ENCODE peak calls at places on chromosomes 16 and 17, in seven cellular contexts. K is neuronal stem cell, M is mammary epithelial cell, L is H9, C is dorsolateral prefrontal cortex, B is foreskin keratinocyte, P is upper lobe of right lung. A is an unnamed sample.

GRCh38 chr16:87580855-87581261 is 21.4 kb upstream of the JPH3 start:
- DNase-seq in K (no peak), M (peak), L (no peak), C (no peak), B (no peak), P (no peak), A (no peak)

GRCh38 chr17:46863383-46864121 is 12.2 kb downstream of the WNT9B start:
- DNase-seq in K (no peak), M (no peak), L (no peak), C (no peak), B (no peak), P (no peak), A (no peak)

GRCh38 chr17:38428150-38428642 is at the start of gene ARHGAP23:
- DNase-seq in K (no peak), M (peak), L (peak), C (peak), B (no peak), P (peak), A (no peak)

GRCh38 chr17:35981246-35981645 is at the start of gene CCL16:
- DNase-seq in K (no peak), M (no peak), L (peak), C (no peak), B (no peak), P (no peak), A (no peak)

GRCh38 chr16:87086575-87086974 is 230.6 kb downstream of the C16orf95 start:
- DNase-seq in K (no peak), M (no peak), L (no peak), C (no peak), B (no peak), P (no peak), A (no peak)

GRCh38 chr17:80558046-80558445 is 13.4 kb downstream of the RPTOR start:
- DNase-seq in K (no peak), M (no peak), L (no peak), C (no peak), B (no peak), P (no peak), A (no peak)

GRCh38 chr17:57993471-57994365 is 5.7 kb upstream of the VEZF1 start:
- DNase-seq in K (peak), M (no peak), L (no peak), C (no peak), B (no peak), P (no peak), A (no peak)

GRCh38 chr17:72599891-72600290 is 479.1 kb downstream of the SOX9 start:
- DNase-seq in K (no peak), M (no peak), L (no peak), C (no peak), B (no peak), P (no peak), A (no peak)

GRCh38 chr17:32323046-32323445 is 18.9 kb downstream of the C17orf75 start:
- DNase-seq in K (no peak), M (no peak), L (no peak), C (no peak), B (no peak), P (peak), A (no peak)

GRCh38 chr16:77331802-77332586 is 102.8 kb downstream of the ADAMTS18 start:
- DNase-seq in K (no peak), M (no peak), L (no peak), C (no peak), B (no peak), P (no peak), A (no peak)

GRCh38 chr16:54489225-54489781 is 202.7 kb upstream of the IRX3 start:
- DNase-seq in K (no peak), M (no peak), L (no peak), C (no peak), B (no peak), P (no peak), A (no peak)

GRCh38 chr17:35679007-35679682 is 52.3 kb upstream of the RASL10B start:
- DNase-seq in K (no peak), M (no peak), L (no peak), C (no peak), B (no peak), P (no peak), A (no peak)

GRCh38 chr17:75683467-75684041 is 16.4 kb downstream of the SAP30BP start:
- DNase-seq in K (no peak), M (peak), L (no peak), C (no peak), B (no peak), P (no peak), A (no peak)

GRCh38 chr17:21463204-21463661 is 87.1 kb downstream of the KCNJ12 start:
- DNase-seq in K (no peak), M (no peak), L (no peak), C (no peak), B (no peak), P (no peak), A (no peak)

GRCh38 chr17:62627219-62627903 is at the start of gene MRC2:
- DNase-seq in K (peak), M (peak), L (peak), C (no peak), B (peak), P (peak), A (no peak)

GRCh38 chr17:60364006-60364405 is 27.9 kb downstream of the USP32 start:
- DNase-seq in K (no peak), M (no peak), L (no peak), C (no peak), B (no peak), P (no peak), A (no peak)

GRCh38 chr16:10408824-10409381 is 23.0 kb downstream of the ATF7IP2 start:
- DNase-seq in K (no peak), M (no peak), L (no peak), C (no peak), B (no peak), P (no peak), A (no peak)

GRCh38 chr16:62700456-62701280 is 664.4 kb upstream of the CDH8 start:
- DNase-seq in K (no peak), M (no peak), L (no peak), C (no peak), B (no peak), P (no peak), A (no peak)

GRCh38 chr16:87541882-87542234 is 49.0 kb upstream of the ZCCHC14 start:
- DNase-seq in K (no peak), M (no peak), L (no peak), C (no peak), B (no peak), P (no peak), A (no peak)

GRCh38 chr17:13864551-13864950 is 204.8 kb upstream of the COX10 start:
- DNase-seq in K (no peak), M (no peak), L (no peak), C (no peak), B (no peak), P (no peak), A (no peak)

GRCh38 chr17:73401911-73402310 is 90.1 kb upstream of the CDC42EP4 start:
- DNase-seq in K (peak), M (no peak), L (peak), C (peak), B (no peak), P (no peak), A (no peak)

GRCh38 chr16:78761427-78761826 is 662.0 kb downstream of the WWOX start:
- DNase-seq in K (peak), M (no peak), L (no peak), C (no peak), B (no peak), P (no peak), A (no peak)

GRCh38 chr17:38701504-38702165 is 3.4 kb upstream of the MLLT6 start:
- DNase-seq in K (peak), M (peak), L (no peak), C (no peak), B (no peak), P (no peak), A (no peak)

GRCh38 chr16:88274847-88275246 is 107.9 kb upstream of the ZNF469 start:
- DNase-seq in K (no peak), M (no peak), L (no peak), C (no peak), B (no peak), P (peak), A (no peak)

GRCh38 chr17:27576429-27577123 is 54.4 kb upstream of the LGALS9 start:
- DNase-seq in K (no peak), M (no peak), L (no peak), C (no peak), B (no peak), P (no peak), A (no peak)

GRCh38 chr17:5019475-5019956 is 15.7 kb downstream of the SLC52A1 start:
- DNase-seq in K (no peak), M (no peak), L (no peak), C (no peak), B (no peak), P (no peak), A (no peak)

GRCh38 chr17:79074650-79075432 is at the start of gene ENGASE:
- DNase-seq in K (peak), M (peak), L (peak), C (peak), B (peak), P (peak), A (peak)

GRCh38 chr16:53258809-53259208 is 175.5 kb upstream of the RBL2 start:
- DNase-seq in K (no peak), M (no peak), L (no peak), C (no peak), B (no peak), P (no peak), A (no peak)
- H3K27ac ChIP-seq in K (no peak), M (no peak), L (no peak), C (no peak), B (no peak), P (no peak), A (no peak)

GRCh38 chr16:48405153-48405552 is 19.9 kb upstream of the SIAH1 start:
- DNase-seq in K (no peak), M (no peak), L (no peak), C (no peak), B (no peak), P (no peak), A (no peak)
- H3K27ac ChIP-seq in K (no peak), M (no peak), L (no peak), C (no peak), B (no peak), P (no peak), A (no peak)

GRCh38 chr16:57566436-57566835 is 24.0 kb downstream of the ADGRG5 start:
- DNase-seq in K (no peak), M (no peak), L (no peak), C (no peak), B (no peak), P (no peak), A (no peak)

GRCh38 chr16:57569306-57569946 is 27.0 kb downstream of the ADGRG5 start:
- DNase-seq in K (no peak), M (no peak), L (no peak), C (no peak), B (no peak), P (no peak), A (no peak)

GRCh38 chr16:57567691-57568090 is 25.2 kb downstream of the ADGRG5 start:
- DNase-seq in K (no peak), M (no peak), L (no peak), C (no peak), B (no peak), P (no peak), A (no peak)

GRCh38 chr16:57570301-57571070 is 28.0 kb downstream of the ADGRG5 start:
- DNase-seq in K (no peak), M (no peak), L (no peak), C (no peak), B (no peak), P (no peak), A (no peak)

DNA sequence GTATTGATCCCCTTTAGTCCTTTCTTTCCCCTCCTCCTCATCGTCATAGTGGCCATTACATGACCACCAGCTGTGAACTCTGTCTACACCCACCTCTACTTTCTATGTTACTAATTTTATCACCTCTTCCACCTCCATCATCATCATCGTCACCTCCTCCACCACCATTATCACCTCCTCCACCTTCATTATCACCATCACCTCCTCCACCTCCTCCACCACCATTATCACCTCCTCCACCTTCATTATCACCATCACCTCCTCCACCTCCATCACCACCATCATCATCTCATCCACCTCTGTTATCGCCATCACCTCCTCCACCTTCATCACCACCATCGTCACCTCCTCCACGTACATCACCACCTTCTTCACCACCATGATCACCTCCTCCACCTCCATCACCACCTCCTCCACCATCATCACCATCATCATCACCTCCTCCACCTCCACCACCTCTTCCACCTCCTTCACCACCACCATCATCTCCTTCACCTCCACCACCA is 25.8 kb downstream of the ADGRG5 start:
- DNase-seq in K (no peak), M (no peak), L (no peak), C (no peak), B (no peak), P (no peak), A (no peak)
- H3K27ac ChIP-seq in K (no peak), M (no peak), L (no peak), C (no peak), B (no peak), P (no peak), A (no peak)

GRCh38 chr16:72860726-72861562 is 187.0 kb downstream of the ZFHX3 start:
- DNase-seq in K (no peak), M (no peak), L (no peak), C (no peak), B (no peak), P (peak), A (no peak)

GRCh38 chr16:72865835-72866234 is 182.1 kb downstream of the ZFHX3 start:
- DNase-seq in K (no peak), M (no peak), L (no peak), C (no peak), B (no peak), P (no peak), A (no peak)

GRCh38 chr16:72862090-72862489 is 185.8 kb downstream of the ZFHX3 start:
- DNase-seq in K (no peak), M (no peak), L (no peak), C (no peak), B (no peak), P (peak), A (no peak)

GRCh38 chr16:72865258-72865657 is 182.7 kb downstream of the ZFHX3 start:
- DNase-seq in K (no peak), M (no peak), L (no peak), C (no peak), B (no peak), P (peak), A (no peak)

GRCh38 chr16:72864130-72864833 is 183.6 kb downstream of the ZFHX3 start:
- DNase-seq in K (no peak), M (no peak), L (no peak), C (no peak), B (no peak), P (peak), A (no peak)
- H3K27ac ChIP-seq in K (no peak), M (no peak), L (no peak), C (no peak), B (no peak), P (no peak), A (no peak)

DNA sequence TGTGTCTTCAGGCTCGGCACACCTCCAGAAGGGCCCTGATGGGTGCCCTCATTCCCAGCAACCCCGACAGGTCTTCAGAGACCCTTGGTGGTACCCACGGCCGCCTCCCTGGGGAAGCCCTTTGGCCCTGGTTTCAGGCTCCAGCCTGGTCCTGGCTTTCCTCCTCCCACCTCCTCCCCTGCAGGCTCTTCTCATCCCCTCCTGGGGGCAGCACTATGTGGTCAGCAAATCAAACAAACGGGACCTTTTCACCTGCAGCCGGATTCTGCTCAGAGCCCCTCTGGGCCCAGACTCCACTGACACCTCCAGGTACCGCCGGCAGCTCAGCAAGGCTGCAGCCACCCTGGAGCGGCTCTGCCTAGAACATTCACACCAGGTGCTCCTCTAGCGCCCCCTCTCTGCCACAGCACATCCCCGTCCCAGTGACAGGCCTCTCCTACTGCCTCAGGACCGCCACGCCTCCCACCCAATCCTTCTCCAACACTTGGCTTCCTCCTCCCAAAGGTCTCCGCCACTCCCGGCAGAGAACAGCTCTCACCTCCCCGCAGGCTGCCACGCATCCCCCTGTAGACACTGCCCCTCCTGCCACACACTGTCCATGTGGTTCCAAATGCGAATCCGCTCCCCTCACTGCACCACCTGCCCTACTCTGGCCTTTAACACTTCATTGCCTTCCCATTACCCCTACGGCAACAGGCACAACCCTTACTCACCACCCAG is 12.0 kb downstream of the CORO7 start:
- DNase-seq in K (no peak), M (no peak), L (peak), C (no peak), B (no peak), P (peak), A (no peak)
- H3K27ac ChIP-seq in K (no peak), M (no peak), L (no peak), C (peak), B (no peak), P (no peak), A (no peak)

A was measured in epithelial cell of prostate.